ENCODE peak calls at places on chromosomes 1 and 21, in nine cellular contexts. S is IMR-90, U is endodermal cell, V is left ventricle myocardium inferior, D is adrenal gland, R is breast epithelium, N is A549, T is transverse colon, Y is mesenchymal stem cell. P is an unnamed sample. For H3K4me1, the result is how much of the 10 kb centered on the place peaks cover.

GRCh38 chr1:167900907-167901306 is 13.0 kb downstream of the ADCY10 start:
- DNase-seq in S (no peak), U (no peak), V (no peak), D (no peak), R (no peak), N (no peak), T (no peak), Y (no peak), P (no peak)

GRCh38 chr21:45306832-45307571 is 19.3 kb upstream of the POFUT2 start:
- DNase-seq in S (peak), U (peak), V (peak), D (peak), R (no peak), N (no peak), T (peak), Y (peak), P (no peak)

GRCh38 chr1:156565519-156565918 is 6.8 kb downstream of the IQGAP3 start:
- DNase-seq in S (no peak), U (no peak), V (no peak), D (no peak), R (no peak), N (no peak), T (no peak), Y (no peak), P (no peak)

GRCh38 chr1:46394108-46394871 is at the start of gene FAAH:
- DNase-seq in S (no peak), U (peak), V (peak), D (peak), R (no peak), N (no peak), T (peak), Y (peak), P (no peak)

GRCh38 chr1:42957229-42957879 is 1.3 kb downstream of the SLC2A1 start:
- DNase-seq in S (no peak), U (no peak), V (no peak), D (no peak), R (no peak), N (no peak), T (peak), Y (no peak), P (peak)

GRCh38 chr1:6248798-6249731 is 5.1 kb downstream of the HES3 start:
- DNase-seq in S (no peak), U (peak), V (peak), D (no peak), R (no peak), N (no peak), T (no peak), Y (no peak), P (no peak)

GRCh38 chr1:24605534-24606295 is 37.4 kb upstream of the SRRM1 start:
- DNase-seq in S (no peak), U (peak), V (no peak), D (no peak), R (no peak), N (no peak), T (no peak), Y (no peak), P (no peak)

GRCh38 chr1:229238674-229239415 is 32.1 kb upstream of the RAB4A start:
- DNase-seq in S (no peak), U (no peak), V (no peak), D (peak), R (no peak), N (no peak), T (no peak), Y (no peak), P (no peak)

GRCh38 chr1:167460836-167461235 is 57.5 kb downstream of the CD247 start:
- DNase-seq in S (no peak), U (no peak), V (no peak), D (no peak), R (peak), N (no peak), T (no peak), Y (no peak), P (no peak)

GRCh38 chr1:228837817-228838716 is 102.8 kb downstream of the RHOU start:
- DNase-seq in S (peak), U (no peak), V (no peak), D (peak), R (no peak), N (peak), T (peak), Y (peak), P (no peak)

GRCh38 chr1:118018064-118018463 is 88.5 kb downstream of the WDR3 start:
- DNase-seq in S (no peak), U (no peak), V (no peak), D (no peak), R (no peak), N (no peak), T (no peak), Y (no peak), P (no peak)

GRCh38 chr1:157110686-157111085 is 11.1 kb upstream of the ETV3L start:
- DNase-seq in S (no peak), U (peak), V (no peak), D (no peak), R (peak), N (no peak), T (no peak), Y (no peak), P (no peak)

GRCh38 chr1:45892068-45892785 is 88.8 kb downstream of the MAST2 start:
- DNase-seq in S (peak), U (no peak), V (no peak), D (peak), R (no peak), N (peak), T (no peak), Y (peak), P (no peak)

GRCh38 chr1:41639332-41639936 is 155.0 kb upstream of the EDN2 start:
- DNase-seq in S (peak), U (peak), V (no peak), D (no peak), R (no peak), N (no peak), T (no peak), Y (peak), P (no peak)

GRCh38 chr1:9909222-9910046 is 635 bp downstream of the CTNNBIP1 start:
- DNase-seq in S (no peak), U (peak), V (peak), D (peak), R (no peak), N (no peak), T (peak), Y (no peak), P (peak)

GRCh38 chr1:238476881-238477280 is 586.2 kb upstream of the ZP4 start:
- DNase-seq in S (no peak), U (no peak), V (no peak), D (no peak), R (no peak), N (no peak), T (no peak), Y (no peak), P (no peak)

GRCh38 chr1:229479660-229480399 is 28.3 kb downstream of the NUP133 start:
- DNase-seq in S (no peak), U (no peak), V (no peak), D (no peak), R (no peak), N (no peak), T (no peak), Y (no peak), P (no peak)

GRCh38 chr1:3423245-3423829 is 31.1 kb upstream of the ARHGEF16 start:
- DNase-seq in S (no peak), U (no peak), V (peak), D (no peak), R (no peak), N (no peak), T (peak), Y (no peak), P (no peak)

GRCh38 chr1:56788102-56788501 is 31.1 kb downstream of the FYB2 start:
- DNase-seq in S (no peak), U (no peak), V (no peak), D (no peak), R (no peak), N (no peak), T (no peak), Y (no peak), P (no peak)

GRCh38 chr1:42364542-42364941 is 16.1 kb upstream of the RIMKLA start:
- DNase-seq in S (no peak), U (no peak), V (no peak), D (no peak), R (no peak), N (no peak), T (no peak), Y (no peak), P (no peak)

GRCh38 chr1:153693466-153693865 is 15.0 kb downstream of the NPR1 start:
- DNase-seq in S (no peak), U (no peak), V (no peak), D (no peak), R (no peak), N (no peak), T (no peak), Y (no peak), P (no peak)

GRCh38 chr1:6966326-6966725 is 181.1 kb downstream of the CAMTA1 start:
- DNase-seq in S (no peak), U (no peak), V (no peak), D (no peak), R (no peak), N (no peak), T (no peak), Y (no peak), P (no peak)

GRCh38 chr1:107795471-107795870 is 169.5 kb downstream of the VAV3 start:
- DNase-seq in S (no peak), U (no peak), V (no peak), D (no peak), R (no peak), N (no peak), T (no peak), Y (no peak), P (no peak)

GRCh38 chr21:28865488-28866186 is 127.0 kb downstream of the LTN1 start:
- DNase-seq in S (no peak), U (no peak), V (no peak), D (no peak), R (no peak), N (no peak), T (no peak), Y (no peak), P (no peak)

GRCh38 chr1:206464456-206464964 is 5.8 kb upstream of the IKBKE start:
- DNase-seq in S (peak), U (no peak), V (no peak), D (peak), R (no peak), N (no peak), T (no peak), Y (peak), P (no peak)

GRCh38 chr21:42302292-42302650 is 12.9 kb downstream of the TFF3 start:
- DNase-seq in S (no peak), U (no peak), V (no peak), D (no peak), R (no peak), N (no peak), T (peak), Y (no peak), P (no peak)

GRCh38 chr1:218312509-218312908 is 27.4 kb downstream of the RRP15 start:
- DNase-seq in S (peak), U (no peak), V (no peak), D (no peak), R (no peak), N (no peak), T (no peak), Y (no peak), P (no peak)

GRCh38 chr1:220487297-220487820 is 40.6 kb upstream of the MARK1 start:
- DNase-seq in S (peak), U (no peak), V (no peak), D (no peak), R (no peak), N (no peak), T (peak), Y (peak), P (peak)

GRCh38 chr1:215608646-215609045 is 41.5 kb downstream of the KCTD3 start:
- DNase-seq in S (no peak), U (no peak), V (no peak), D (no peak), R (no peak), N (no peak), T (no peak), Y (no peak), P (no peak)

GRCh38 chr1:26349196-26349885 is 4.6 kb downstream of the CRYBG2 start:
- DNase-seq in S (peak), U (no peak), V (no peak), D (no peak), R (no peak), N (peak), T (no peak), Y (peak), P (no peak)

GRCh38 chr1:235935506-235936224 is 69.0 kb upstream of the LYST start:
- DNase-seq in S (no peak), U (no peak), V (no peak), D (peak), R (no peak), N (no peak), T (no peak), Y (no peak), P (peak)

GRCh38 chr1:23401313-23401712 is 23.2 kb downstream of the TCEA3 start:
- DNase-seq in S (no peak), U (no peak), V (no peak), D (no peak), R (no peak), N (no peak), T (no peak), Y (no peak), P (no peak)

GRCh38 chr21:43370888-43371570 is 55.9 kb downstream of the SIK1 start:
- DNase-seq in S (no peak), U (no peak), V (no peak), D (no peak), R (no peak), N (no peak), T (no peak), Y (no peak), P (peak)

GRCh38 chr1:85577421-85578320 is 2.9 kb upstream of the CCN1 start:
- DNase-seq in S (no peak), U (peak), V (peak), D (peak), R (no peak), N (no peak), T (peak), Y (peak), P (no peak)

GRCh38 chr1:167412920-167413319 is 105.4 kb downstream of the CD247 start:
- DNase-seq in S (no peak), U (no peak), V (no peak), D (peak), R (no peak), N (no peak), T (no peak), Y (no peak), P (peak)

GRCh38 chr1:224433671-224434446 is 738 bp downstream of the WDR26 start:
- DNase-seq in S (no peak), U (peak), V (peak), D (peak), R (no peak), N (peak), T (peak), Y (peak), P (peak)

GRCh38 chr1:17306921-17307320 is 1.1 kb upstream of the PADI4 start:
- DNase-seq in S (no peak), U (no peak), V (no peak), D (no peak), R (no peak), N (no peak), T (no peak), Y (no peak), P (no peak)
- H3K4me1 ChIP-seq in S (under half), U (under half), V (under half), D (under half), R (under half), N (under half), T (under half), Y (under half), P (under half)

DNA sequence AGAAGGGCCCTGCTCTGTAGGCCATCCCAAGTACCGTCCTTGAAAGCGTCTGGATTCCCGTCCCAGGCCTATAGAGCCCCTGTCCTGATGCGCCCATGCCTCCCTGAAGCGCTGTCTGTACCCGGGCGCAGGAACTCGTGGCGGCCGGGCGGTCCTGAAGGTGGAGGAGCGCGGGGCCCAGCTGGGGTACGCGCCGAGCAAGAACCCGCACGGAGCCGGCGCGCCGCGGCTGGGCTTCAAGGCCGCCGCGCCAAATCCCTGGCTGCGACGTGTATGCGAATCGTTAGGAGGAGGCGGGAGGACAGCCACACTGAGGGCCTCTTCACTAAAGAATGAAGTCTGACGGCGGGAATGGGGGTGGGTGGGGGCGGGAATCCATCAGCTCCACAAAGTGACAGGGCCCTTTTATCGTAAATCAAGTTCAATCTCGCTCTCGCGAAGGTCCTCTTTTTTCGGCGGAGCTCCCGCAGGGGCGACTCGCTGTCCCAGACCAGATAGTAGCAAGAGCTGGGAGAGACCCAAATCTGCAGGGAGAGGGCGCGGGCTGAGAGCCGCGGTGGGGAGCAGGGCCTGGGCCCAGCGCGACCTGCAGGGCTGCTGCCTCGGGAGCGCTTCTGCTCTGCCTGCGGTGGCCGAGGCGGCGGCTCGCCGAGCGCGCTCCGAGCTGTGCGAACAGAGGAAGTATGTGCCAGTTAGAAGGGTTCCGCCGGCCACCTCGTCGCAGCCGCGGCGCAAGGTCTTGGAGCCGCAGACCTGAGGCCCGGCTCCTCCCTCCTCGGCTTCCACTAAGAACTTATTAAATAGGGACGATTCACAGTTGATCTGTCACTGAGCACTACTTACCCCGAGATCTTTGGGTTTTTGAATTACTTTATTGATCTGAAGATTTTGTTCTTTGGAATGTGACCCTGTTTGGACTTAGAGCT is 10.4 kb downstream of the BARHL2 start:
- DNase-seq in S (no peak), U (peak), V (no peak), D (no peak), R (no peak), N (no peak), T (no peak), Y (no peak), P (no peak)
- H3K4me3 ChIP-seq in S (no peak), U (peak), V (peak), D (no peak), R (peak), N (peak), T (peak), Y (no peak), P (no peak)

DNA sequence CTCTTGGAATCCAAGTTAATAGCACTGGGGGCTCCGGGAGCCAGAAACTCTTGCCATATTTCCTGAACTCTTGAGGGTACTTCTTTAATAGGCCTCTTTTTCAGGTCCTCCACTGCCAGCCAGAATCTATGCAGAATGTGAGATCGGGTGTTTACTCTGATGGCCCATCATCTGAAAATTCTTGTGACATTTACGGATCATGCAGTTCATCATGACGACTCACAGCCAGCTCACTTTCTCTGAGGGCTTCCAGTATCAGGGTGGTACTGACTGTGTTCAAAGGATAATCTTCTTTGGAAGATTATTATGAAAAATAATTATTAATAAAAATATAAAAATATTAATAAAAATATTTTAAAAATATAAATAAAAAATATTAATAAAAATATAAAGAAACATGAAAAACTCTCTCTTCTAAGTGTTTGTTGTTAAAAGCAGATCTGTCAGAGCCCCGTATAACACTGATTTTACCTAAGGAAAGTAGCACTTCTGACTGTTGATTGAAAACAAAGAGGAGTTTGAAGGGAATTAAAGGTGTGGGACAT is 194.3 kb upstream of the GREM2 start:
- DNase-seq in S (peak), U (no peak), V (no peak), D (no peak), R (no peak), N (no peak), T (no peak), Y (no peak), P (no peak)
- H3K4me1 ChIP-seq in S (under half), U (under half), V (under half), D (under half), R (under half), N (under half), T (under half), Y (under half), P (under half)

GRCh38 chr1:40039757-40040510 is 595 bp upstream of the CAP1 start:
- DNase-seq in S (peak), U (peak), V (peak), D (peak), R (peak), N (peak), T (peak), Y (peak), P (peak)

GRCh38 chr1:40041466-40041838 is 923 bp downstream of the CAP1 start:
- DNase-seq in S (no peak), U (no peak), V (no peak), D (no peak), R (no peak), N (no peak), T (no peak), Y (no peak), P (no peak)

GRCh38 chr1:40044065-40044575 is 3.6 kb downstream of the CAP1 start:
- DNase-seq in S (no peak), U (no peak), V (no peak), D (no peak), R (no peak), N (no peak), T (no peak), Y (no peak), P (peak)

GRCh38 chr1:40040511-40041465 is at the start of gene CAP1:
- DNase-seq in S (peak), U (peak), V (peak), D (peak), R (peak), N (peak), T (peak), Y (peak), P (peak)

DNA sequence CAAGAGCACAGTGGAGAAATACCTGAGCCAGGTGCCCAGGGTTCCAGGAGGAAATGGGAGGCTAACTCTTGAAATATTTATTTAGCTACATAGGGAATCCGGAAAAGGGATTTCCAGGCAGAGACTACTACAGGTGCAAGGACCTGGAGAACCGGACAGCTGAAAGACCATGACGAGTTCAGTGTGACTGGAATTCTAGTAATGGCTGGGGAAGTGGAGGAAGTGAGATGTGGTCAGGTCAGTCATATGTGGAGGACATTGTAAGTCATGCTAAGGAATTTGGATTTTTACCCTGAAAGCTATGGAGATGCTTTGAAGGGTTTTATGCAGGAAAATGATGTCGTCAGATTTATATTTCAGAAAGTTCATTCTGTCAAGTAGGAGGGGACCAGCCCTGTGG is 1.8 kb downstream of the CAP1 start:
- DNase-seq in S (peak), U (no peak), V (no peak), D (no peak), R (no peak), N (no peak), T (no peak), Y (no peak), P (no peak)
- H3K4me3 ChIP-seq in S (no peak), U (peak), V (peak), D (no peak), R (peak), N (peak), T (peak), Y (no peak), P (peak)

DNA sequence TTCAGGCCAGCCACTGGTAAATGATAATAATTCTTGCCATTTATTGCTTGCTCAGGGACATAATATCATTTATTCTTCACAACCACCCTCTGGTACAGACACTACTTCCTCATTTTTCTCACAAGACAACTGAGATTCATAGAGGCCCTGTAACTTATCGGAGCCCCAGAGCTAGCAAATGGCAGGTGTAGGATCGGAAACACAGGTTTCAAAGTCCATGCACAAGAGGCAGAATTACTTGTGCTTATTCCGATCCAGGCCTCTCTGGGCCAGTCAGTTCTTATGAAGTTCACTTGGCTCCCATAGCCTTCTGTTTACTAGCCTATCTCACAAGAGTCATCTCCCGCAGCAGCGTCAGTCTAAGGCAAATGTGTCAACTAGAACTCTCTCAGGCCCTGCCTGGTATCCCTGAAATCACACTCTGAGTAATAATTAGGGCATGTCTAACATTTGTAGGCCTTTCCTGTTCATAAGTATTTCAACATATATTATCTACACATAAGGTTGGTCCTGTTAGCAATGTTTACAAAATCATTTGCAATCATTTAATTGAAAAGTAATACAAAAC is 43.3 kb downstream of the PHC2 start:
- DNase-seq in S (peak), U (no peak), V (no peak), D (peak), R (no peak), N (no peak), T (no peak), Y (peak), P (no peak)
- H3K4me1 ChIP-seq in S (half or more), U (under half), V (half or more), D (under half), R (under half), N (under half), T (under half), Y (under half), P (under half)